ENCODE peak calls at places on chromosome X, in ten cellular contexts. L is fibroblast of lung; J is kidney epithelial cell; C is left lung; P is upper lobe of right lung; E is breast epithelium; O is IMR-90; I is dorsolateral prefrontal cortex; B is left ventricle myocardium inferior; N is CD4-positive, CD25-positive, alpha-beta regulatory T cell. D is an unnamed sample.

GRCh38 chrX:47573334-47574095 is 8.7 kb upstream of the TIMP1 start:
- DNase-seq in P (no peak), N (no peak), L (peak), O (peak), I (no peak), E (no peak), J (no peak), B (peak), C (no peak), D (peak)

GRCh38 chrX:48560056-48560455 is 14.2 kb upstream of the RBM3 start:
- DNase-seq in C (no peak), L (no peak), N (no peak), B (no peak), O (no peak), E (no peak), P (no peak), I (no peak), J (no peak), D (peak)

GRCh38 chrX:45756562-45756961 is 555.9 kb upstream of the DIPK2B start:
- DNase-seq in B (no peak), C (no peak), L (peak), P (no peak), I (no peak), O (no peak), E (no peak), N (no peak), J (peak), D (no peak)

GRCh38 chrX:108165349-108166111 is 74.0 kb downstream of the ATG4A start:
- DNase-seq in O (peak), C (no peak), B (no peak), E (no peak), N (no peak), I (peak), J (no peak), P (no peak), L (peak), D (peak)

GRCh38 chrX:15471016-15471415 is 22.1 kb downstream of the PIR start:
- DNase-seq in J (no peak), N (peak), O (peak), I (peak), C (no peak), B (peak), E (peak), P (no peak), L (peak), D (peak)

GRCh38 chrX:110061138-110061537 is 58.2 kb downstream of the TMEM164 start:
- DNase-seq in B (no peak), E (no peak), N (no peak), C (no peak), I (no peak), P (no peak), O (no peak), L (no peak), J (no peak), D (no peak)

GRCh38 chrX:134423606-134424005 is 36.4 kb upstream of the HPRT1 start:
- DNase-seq in L (peak), C (no peak), B (no peak), N (no peak), E (no peak), P (no peak), I (no peak), J (no peak), O (peak), D (no peak)

GRCh38 chrX:46597208-46597607 is 23.6 kb downstream of the CHST7 start:
- DNase-seq in P (no peak), L (no peak), O (no peak), J (no peak), N (no peak), E (no peak), B (no peak), C (no peak), I (no peak), D (no peak)

GRCh38 chrX:6021316-6022091 is 207.2 kb downstream of the NLGN4X start:
- DNase-seq in N (no peak), E (no peak), B (no peak), P (no peak), L (peak), C (no peak), I (peak), O (peak), J (peak), D (no peak)

GRCh38 chrX:149610511-149610910 is 15.4 kb upstream of the HSFX2 start:
- DNase-seq in I (no peak), E (no peak), N (no peak), O (no peak), B (no peak), C (no peak), L (no peak), J (no peak), P (no peak), D (no peak)

GRCh38 chrX:5681159-5681558 is 547.5 kb downstream of the NLGN4X start:
- DNase-seq in C (no peak), E (no peak), B (no peak), N (no peak), P (no peak), I (no peak), L (peak), J (no peak), O (no peak), D (no peak)

GRCh38 chrX:96182366-96182765 is 502.3 kb upstream of the DIAPH2 start:
- DNase-seq in P (no peak), N (no peak), L (no peak), O (peak), I (no peak), J (no peak), E (no peak), C (no peak), B (no peak), D (peak)

GRCh38 chrX:146243071-146243470 is 425.4 kb downstream of the SLITRK2 start:
- DNase-seq in B (no peak), L (no peak), C (no peak), P (no peak), I (no peak), N (no peak), E (no peak), O (no peak), J (no peak), D (no peak)

GRCh38 chrX:100368167-100368566 is 41.9 kb downstream of the PCDH19 start:
- DNase-seq in J (no peak), P (no peak), N (no peak), C (no peak), O (peak), E (no peak), I (no peak), L (no peak), B (no peak), D (no peak)

GRCh38 chrX:130118941-130119640 is 8.8 kb upstream of the ELF4 start:
- DNase-seq in P (no peak), E (no peak), L (peak), B (no peak), I (no peak), C (no peak), J (no peak), N (no peak), O (peak), D (no peak)

GRCh38 chrX:69262036-69262905 is 97.0 kb upstream of the PJA1 start:
- DNase-seq in C (no peak), E (no peak), O (peak), N (no peak), L (peak), I (no peak), J (no peak), B (no peak), P (peak), D (peak)

GRCh38 chrX:22063284-22063683 is 31.2 kb downstream of the PHEX start:
- DNase-seq in J (peak), B (no peak), P (no peak), L (peak), C (no peak), E (no peak), N (no peak), I (no peak), O (no peak), D (no peak)

GRCh38 chrX:16786791-16787735 is 797 bp downstream of the TXLNG start:
- DNase-seq in L (no peak), C (peak), N (peak), J (no peak), B (no peak), E (no peak), O (no peak), P (peak), I (no peak), D (peak)

GRCh38 chrX:77160301-77160700 is 286.9 kb upstream of the FGF16 start:
- DNase-seq in O (no peak), J (no peak), P (peak), I (no peak), L (no peak), B (no peak), C (peak), N (no peak), E (no peak), D (no peak)

GRCh38 chrX:23907106-23907495 is 637 bp downstream of the APOO start:
- DNase-seq in B (no peak), I (no peak), J (no peak), P (no peak), N (no peak), L (no peak), C (no peak), O (no peak), E (no peak), D (no peak)

GRCh38 chrX:134459683-134460004 is 321 bp upstream of the HPRT1 start:
- DNase-seq in J (no peak), N (no peak), P (no peak), B (no peak), O (no peak), C (no peak), L (peak), I (no peak), E (no peak), D (no peak)

GRCh38 chrX:147226801-147227200 is 412.3 kb upstream of the CXorf51A start:
- DNase-seq in I (no peak), C (no peak), P (no peak), O (no peak), J (no peak), N (no peak), E (no peak), B (no peak), L (no peak), D (no peak)

GRCh38 chrX:27336466-27337091 is 126.6 kb downstream of the PPP4R3C start:
- DNase-seq in O (peak), B (no peak), E (no peak), L (no peak), N (no peak), J (no peak), I (peak), C (no peak), P (no peak), D (no peak)

GRCh38 chrX:2500681-2501151 is at the start of the genes DHRSX and ZBED1:
- DNase-seq in C (peak), B (peak), I (no peak), N (peak), E (no peak), O (no peak), J (no peak), P (peak), L (peak), D (peak)

GRCh38 chrX:136386821-136387220 is 86.1 kb downstream of the ADGRG4 start:
- DNase-seq in P (no peak), C (no peak), E (no peak), N (no peak), B (no peak), I (no peak), O (no peak), L (no peak), J (no peak), D (no peak)

GRCh38 chrX:2462780-2463179 is 38.0 kb downstream of the DHRSX start:
- DNase-seq in B (no peak), J (no peak), N (no peak), P (no peak), I (no peak), O (no peak), E (no peak), L (no peak), C (no peak), D (no peak)

GRCh38 chrX:24082446-24082845 is 27.7 kb downstream of the EIF2S3 start:
- DNase-seq in N (no peak), C (no peak), E (no peak), J (no peak), O (no peak), P (no peak), L (no peak), B (no peak), I (no peak), D (no peak)

GRCh38 chrX:21438792-21439191 is 64.6 kb downstream of the CNKSR2 start:
- DNase-seq in N (no peak), O (no peak), P (no peak), E (no peak), C (no peak), B (no peak), L (no peak), I (no peak), J (no peak), D (no peak)

GRCh38 chrX:20265221-20265725 is 1.4 kb downstream of the RPS6KA3 start:
- DNase-seq in N (peak), J (peak), L (peak), C (peak), B (peak), I (peak), P (peak), E (peak), O (peak), D (peak)

GRCh38 chrX:152412105-152412504 is 39.0 kb downstream of the GABRA3 start:
- DNase-seq in O (no peak), E (no peak), B (no peak), J (no peak), L (peak), C (no peak), P (no peak), I (no peak), N (no peak), D (no peak)

DNA sequence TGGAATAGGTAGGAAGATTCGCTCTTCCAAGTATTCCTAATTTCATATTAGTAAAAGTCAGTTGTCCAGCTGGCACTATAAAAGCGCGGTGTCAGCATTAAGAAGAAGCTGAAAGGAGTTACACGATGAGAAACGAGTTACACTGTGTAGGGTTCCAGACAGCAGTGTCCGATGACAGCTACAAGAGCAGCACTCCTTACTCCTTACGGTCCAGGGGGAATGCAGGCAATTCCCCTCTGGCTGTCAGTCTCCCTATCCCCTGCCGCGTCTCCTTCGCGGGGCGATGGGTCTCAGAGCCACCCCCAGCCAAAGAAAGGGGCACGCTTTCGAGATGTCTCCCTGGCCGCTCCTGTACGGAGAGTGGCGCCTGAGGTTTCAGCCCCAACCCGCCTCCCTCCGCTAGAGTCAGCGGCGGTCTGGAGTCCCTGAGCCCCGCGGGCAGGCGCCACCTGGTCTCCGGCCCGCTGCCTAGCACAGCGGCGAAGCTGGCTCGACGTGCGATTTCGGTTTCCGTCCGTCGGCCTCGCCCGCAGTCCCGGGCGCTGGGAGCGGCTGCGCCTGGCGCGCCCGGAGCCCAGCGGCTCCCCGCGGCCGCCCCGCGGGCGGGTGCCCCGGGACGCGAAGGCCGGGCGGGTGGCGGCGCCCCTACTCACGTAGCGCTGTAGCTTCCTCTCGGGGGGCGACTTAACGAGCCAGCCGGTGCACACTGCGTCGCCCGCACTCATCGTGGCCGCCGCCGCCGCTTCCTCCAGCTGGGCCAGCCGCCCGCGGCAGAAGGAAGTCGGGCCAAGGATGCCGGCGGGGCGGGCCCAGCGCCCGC is at the start of gene GAB3:
- DNase-seq in E (no peak), I (no peak), J (no peak), P (peak), C (peak), O (peak), L (no peak), N (no peak), B (peak), D (peak)
- H3K4me3 ChIP-seq in E (peak), I (peak), J (peak), P (peak), C (peak), O (peak), L (peak), N (peak), B (peak), D (peak)

GRCh38 chrX:119467433-119467832 is 811 bp upstream of the SLC25A5 start:
- DNase-seq in N (no peak), E (no peak), C (no peak), B (no peak), I (no peak), L (no peak), O (no peak), P (no peak), J (no peak), D (no peak)
- H3K4me3 ChIP-seq in N (no peak), E (no peak), C (peak), B (peak), I (peak), L (no peak), O (no peak), P (peak), J (no peak), D (no peak)

GRCh38 chrX:38327775-38328081 is 419 bp upstream of the RPGR start:
- DNase-seq in B (no peak), L (no peak), E (no peak), I (no peak), O (no peak), P (no peak), N (no peak), J (no peak), C (no peak), D (no peak)
- H3K4me3 ChIP-seq in B (peak), L (peak), E (no peak), I (peak), O (peak), P (peak), N (peak), J (no peak), C (peak), D (peak)

GRCh38 chrX:114626323-114626722 is 42.4 kb downstream of the HTR2C start:
- DNase-seq in P (no peak), L (peak), N (no peak), O (peak), J (no peak), E (no peak), C (no peak), B (no peak), I (no peak), D (no peak)
- H3K4me3 ChIP-seq in P (no peak), L (no peak), N (no peak), O (no peak), J (no peak), E (no peak), C (no peak), B (no peak), I (no peak), D (no peak)

DNA sequence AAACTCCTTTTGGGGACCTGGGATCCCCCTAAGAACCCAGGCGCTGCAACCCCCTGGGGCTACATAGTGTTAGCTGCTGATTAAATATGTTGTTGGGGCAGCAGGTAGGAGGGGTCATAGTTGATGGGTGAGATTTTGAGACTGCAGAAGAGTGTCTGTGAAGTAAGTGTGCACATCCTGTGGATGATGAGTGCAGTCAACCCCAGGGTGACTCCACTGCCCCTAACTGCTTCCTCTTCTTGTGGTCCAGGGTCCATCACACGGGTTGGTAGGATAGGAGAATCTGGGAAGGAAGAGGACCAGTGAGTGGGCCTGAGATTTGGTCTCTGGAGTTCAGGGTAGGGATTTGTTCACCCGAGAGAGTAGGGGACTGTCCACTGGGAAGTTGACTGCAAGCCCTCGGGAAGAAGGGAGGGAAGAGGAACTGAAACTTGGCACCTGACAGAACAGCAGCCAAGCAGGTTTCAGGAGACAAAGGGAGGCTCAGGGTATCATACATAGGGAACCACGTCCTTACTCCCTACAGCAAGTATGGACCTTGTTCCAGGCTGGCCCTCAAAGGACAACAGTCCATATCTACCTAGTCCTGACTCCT is 8.5 kb downstream of the DLG3 start:
- DNase-seq in P (no peak), B (no peak), O (no peak), J (no peak), L (no peak), I (no peak), C (no peak), E (no peak), N (no peak), D (no peak)
- H3K4me3 ChIP-seq in P (peak), B (peak), O (no peak), J (no peak), L (peak), I (no peak), C (peak), E (peak), N (peak), D (no peak)

GRCh38 chrX:18871970-18872369 is 111.9 kb downstream of the PHKA2 start:
- DNase-seq in I (no peak), C (no peak), O (no peak), J (no peak), B (no peak), N (no peak), P (no peak), L (no peak), E (no peak), D (no peak)
- H3K4me3 ChIP-seq in I (no peak), C (no peak), O (no peak), J (no peak), B (no peak), N (no peak), P (no peak), L (no peak), E (no peak), D (no peak)

DNA sequence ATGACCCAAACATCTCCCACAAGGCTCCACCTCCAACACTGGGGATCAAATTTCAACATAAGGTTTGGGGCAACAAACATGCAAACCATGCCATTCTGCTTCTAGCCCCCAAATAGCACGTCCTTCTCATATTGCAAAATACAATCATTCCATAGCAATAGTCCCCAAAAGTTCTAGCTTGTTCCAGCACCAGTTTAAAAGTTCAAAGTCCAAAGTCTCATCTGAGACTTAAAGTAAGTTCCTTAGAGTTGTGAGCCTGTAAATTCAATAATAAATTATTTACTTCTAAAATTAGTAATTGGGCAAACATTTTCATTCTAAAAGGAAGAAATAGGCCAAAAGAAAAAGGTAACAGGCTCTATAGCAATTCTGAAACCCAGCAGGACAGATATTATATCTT is 8.9 kb upstream of the TASL start:
- DNase-seq in P (no peak), L (no peak), J (no peak), B (no peak), O (no peak), E (no peak), C (no peak), N (no peak), I (no peak), D (no peak)
- H3K4me3 ChIP-seq in P (no peak), L (no peak), J (no peak), B (no peak), O (no peak), E (no peak), C (no peak), N (no peak), I (no peak), D (no peak)